ENCODE peak calls at places on chromosome 2, in five cellular contexts. One of them, this sample, is unnamed.

GRCh38 chr2:53096346-53096745 is 671.3 kb upstream of the CHAC2 start:
- DNase-seq in activated T-cell treated with anti-CD3 and anti-CD28 coated beads for 24 hours: no peak
- DNase-seq in G401: no peak
- DNase-seq in BE2C: no peak
- DNase-seq in ureter: no peak
- DNase-seq in this sample: no peak

GRCh38 chr2:242038166-242038927 is 168.8 kb downstream of the RTP5 start:
- DNase-seq in G401: no peak
- DNase-seq in activated T-cell treated with anti-CD3 and anti-CD28 coated beads for 24 hours: no peak
- DNase-seq in BE2C: no peak
- DNase-seq in ureter: peak; percentile 32
- DNase-seq in this sample: no peak

GRCh38 chr2:74252036-74252435 is 53.6 kb downstream of the MTHFD2 start:
- DNase-seq in activated T-cell treated with anti-CD3 and anti-CD28 coated beads for 24 hours: no peak
- DNase-seq in BE2C: no peak
- DNase-seq in G401: no peak
- DNase-seq in ureter: no peak
- DNase-seq in this sample: no peak

GRCh38 chr2:216687646-216688045 is 7.7 kb downstream of the IGFBP5 start:
- DNase-seq in activated T-cell treated with anti-CD3 and anti-CD28 coated beads for 24 hours: no peak
- DNase-seq in G401: no peak
- DNase-seq in ureter: no peak
- DNase-seq in BE2C: no peak
- DNase-seq in this sample: no peak

GRCh38 chr2:236867441-236868260 is 218.0 kb upstream of the COPS8 start:
- DNase-seq in G401: no peak
- DNase-seq in activated T-cell treated with anti-CD3 and anti-CD28 coated beads for 24 hours: no peak
- DNase-seq in ureter: peak; percentile 25
- DNase-seq in BE2C: no peak
- DNase-seq in this sample: peak; percentile 89

GRCh38 chr2:37230581-37230980 is 815 bp downstream of the CEBPZ start:
- DNase-seq in BE2C: no peak
- DNase-seq in activated T-cell treated with anti-CD3 and anti-CD28 coated beads for 24 hours: no peak
- DNase-seq in ureter: no peak
- DNase-seq in G401: no peak
- DNase-seq in this sample: peak; percentile 19

GRCh38 chr2:28590496-28591301 is 94.8 kb downstream of the PLB1 start:
- DNase-seq in activated T-cell treated with anti-CD3 and anti-CD28 coated beads for 24 hours: no peak
- DNase-seq in ureter: no peak
- DNase-seq in BE2C: no peak
- DNase-seq in G401: no peak
- DNase-seq in this sample: peak; percentile 74

GRCh38 chr2:64748561-64748960 is 94.8 kb upstream of the SERTAD2 start:
- DNase-seq in BE2C: no peak
- DNase-seq in ureter: no peak
- DNase-seq in activated T-cell treated with anti-CD3 and anti-CD28 coated beads for 24 hours: no peak
- DNase-seq in G401: peak; percentile 32
- DNase-seq in this sample: peak; percentile 6

GRCh38 chr2:221467610-221468009 is 104.5 kb downstream of the EPHA4 start:
- DNase-seq in ureter: no peak
- DNase-seq in G401: no peak
- DNase-seq in BE2C: no peak
- DNase-seq in activated T-cell treated with anti-CD3 and anti-CD28 coated beads for 24 hours: no peak
- DNase-seq in this sample: peak; percentile 79

GRCh38 chr2:119419065-119419464 is 12.6 kb upstream of the TMEM37 start:
- DNase-seq in G401: no peak
- DNase-seq in BE2C: no peak
- DNase-seq in ureter: no peak
- DNase-seq in activated T-cell treated with anti-CD3 and anti-CD28 coated beads for 24 hours: no peak
- DNase-seq in this sample: no peak

GRCh38 chr2:134600208-134600607 is 118.6 kb downstream of the TMEM163 start:
- DNase-seq in BE2C: no peak
- DNase-seq in ureter: no peak
- DNase-seq in G401: no peak
- DNase-seq in activated T-cell treated with anti-CD3 and anti-CD28 coated beads for 24 hours: no peak
- DNase-seq in this sample: no peak

GRCh38 chr2:99198103-99198841 is 17.3 kb downstream of the MRPL30 start:
- DNase-seq in G401: no peak
- DNase-seq in BE2C: no peak
- DNase-seq in activated T-cell treated with anti-CD3 and anti-CD28 coated beads for 24 hours: no peak
- DNase-seq in ureter: peak; percentile 50
- DNase-seq in this sample: peak; percentile 35